ENCODE peak calls at places on chromosomes 16 and 17, in eight cellular contexts. V is IMR-90, Y is cardiac fibroblast, I is cardiac muscle cell, N is lower leg skin, S is prostate gland, O is kidney, B is astrocyte. E is an unnamed sample.

GRCh38 chr17:41959336-41960095 is 7.1 kb upstream of the CNP start:
- DNase-seq in V (peak), Y (peak), I (peak), N (no peak), S (no peak), O (peak), B (peak), E (no peak)

GRCh38 chr16:59527206-59527997 is 793.3 kb upstream of the GOT2 start:
- DNase-seq in V (peak), Y (peak), I (no peak), N (no peak), S (no peak), O (no peak), B (peak), E (no peak)

GRCh38 chr16:66344533-66345145 is 21.9 kb upstream of the CDH5 start:
- DNase-seq in V (peak), Y (peak), I (peak), N (no peak), S (no peak), O (no peak), B (no peak), E (no peak)

GRCh38 chr16:88831838-88832237 is 20.1 kb upstream of the APRT start:
- DNase-seq in V (no peak), Y (no peak), I (no peak), N (no peak), S (no peak), O (no peak), B (no peak), E (no peak)

GRCh38 chr16:68447721-68448359 is 468 bp downstream of the SMPD3 start:
- DNase-seq in V (no peak), Y (no peak), I (no peak), N (no peak), S (no peak), O (no peak), B (no peak), E (no peak)

GRCh38 chr16:11586375-11586855 is 304 bp downstream of the LITAF start:
- DNase-seq in V (no peak), Y (no peak), I (no peak), N (no peak), S (no peak), O (peak), B (no peak), E (no peak)

GRCh38 chr17:29145289-29146058 is 34.7 kb downstream of the MYO18A start:
- DNase-seq in V (peak), Y (peak), I (peak), N (no peak), S (peak), O (peak), B (peak), E (no peak)

GRCh38 chr17:8375738-8376259 is 705 bp downstream of the KRABD2 start:
- DNase-seq in V (peak), Y (no peak), I (no peak), N (no peak), S (peak), O (no peak), B (no peak), E (no peak)

GRCh38 chr16:19923396-19923795 is 38.7 kb upstream of the GPRC5B start:
- DNase-seq in V (no peak), Y (no peak), I (no peak), N (no peak), S (no peak), O (no peak), B (no peak), E (no peak)

GRCh38 chr17:77098884-77099545 is 41.8 kb upstream of the SEC14L1 start:
- DNase-seq in V (peak), Y (peak), I (no peak), N (peak), S (peak), O (no peak), B (peak), E (no peak)

GRCh38 chr17:77095461-77095860 is 45.3 kb upstream of the SEC14L1 start:
- DNase-seq in V (no peak), Y (no peak), I (no peak), N (no peak), S (no peak), O (no peak), B (no peak), E (no peak)

GRCh38 chr17:77100009-77100408 is 40.8 kb upstream of the SEC14L1 start:
- DNase-seq in V (no peak), Y (no peak), I (no peak), N (peak), S (no peak), O (peak), B (no peak), E (no peak)

GRCh38 chr17:77096570-77097214 is 44.1 kb upstream of the SEC14L1 start:
- DNase-seq in V (peak), Y (peak), I (peak), N (no peak), S (peak), O (no peak), B (peak), E (no peak)

GRCh38 chr17:77097772-77098171 is 43.0 kb upstream of the SEC14L1 start:
- DNase-seq in V (no peak), Y (no peak), I (no peak), N (no peak), S (no peak), O (no peak), B (no peak), E (no peak)
- H3K4me3 ChIP-seq in V (no peak), Y (no peak), I (no peak), N (no peak), S (no peak), O (no peak), B (no peak), E (no peak)

DNA sequence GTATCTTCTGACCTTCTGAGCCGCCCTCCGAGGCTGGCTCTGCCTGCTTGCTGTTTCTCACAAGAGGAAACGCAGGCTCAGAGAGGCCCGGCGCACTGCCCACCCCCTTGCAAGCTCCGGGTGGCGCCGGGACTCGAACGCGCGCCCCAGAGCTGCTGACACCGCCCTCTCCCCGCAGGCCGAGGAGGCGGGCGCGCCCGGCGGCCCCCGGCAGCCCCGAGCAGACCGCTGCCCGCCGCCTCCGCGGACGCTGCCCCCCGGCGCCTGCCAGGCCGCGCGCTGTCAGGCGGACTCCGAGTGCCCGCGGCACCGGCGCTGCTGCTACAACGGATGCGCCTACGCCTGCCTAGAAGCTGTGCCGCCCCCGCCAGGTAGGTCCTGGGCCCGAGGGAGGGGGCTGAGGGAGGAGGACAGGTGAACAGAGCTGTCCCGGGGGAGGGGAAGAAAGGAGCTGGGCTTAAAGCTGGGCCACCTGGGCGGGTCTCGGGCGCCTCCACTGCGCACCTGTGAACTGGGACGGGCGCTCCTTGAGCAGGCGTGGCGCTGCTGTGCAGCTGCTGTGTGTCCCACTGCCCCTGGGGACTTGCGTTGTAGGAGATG is 18.2 kb downstream of the WFDC1 start:
- DNase-seq in V (no peak), Y (no peak), I (peak), N (no peak), S (peak), O (no peak), B (no peak), E (no peak)
- H3K4me3 ChIP-seq in V (no peak), Y (no peak), I (no peak), N (no peak), S (peak), O (peak), B (no peak), E (no peak)

GRCh38 chr16:30844671-30845449 is 49.0 kb downstream of the BCL7C start:
- DNase-seq in V (peak), Y (peak), I (peak), N (peak), S (peak), O (peak), B (peak), E (peak)
- H3K4me3 ChIP-seq in V (no peak), Y (no peak), I (no peak), N (no peak), S (no peak), O (no peak), B (no peak), E (no peak)

GRCh38 chr17:1904273-1905052 is 74.7 kb downstream of the RPA1 start:
- DNase-seq in V (no peak), Y (no peak), I (peak), N (no peak), S (no peak), O (no peak), B (no peak), E (no peak)
- H3K4me3 ChIP-seq in V (no peak), Y (no peak), I (no peak), N (no peak), S (no peak), O (no peak), B (no peak), E (no peak)

DNA sequence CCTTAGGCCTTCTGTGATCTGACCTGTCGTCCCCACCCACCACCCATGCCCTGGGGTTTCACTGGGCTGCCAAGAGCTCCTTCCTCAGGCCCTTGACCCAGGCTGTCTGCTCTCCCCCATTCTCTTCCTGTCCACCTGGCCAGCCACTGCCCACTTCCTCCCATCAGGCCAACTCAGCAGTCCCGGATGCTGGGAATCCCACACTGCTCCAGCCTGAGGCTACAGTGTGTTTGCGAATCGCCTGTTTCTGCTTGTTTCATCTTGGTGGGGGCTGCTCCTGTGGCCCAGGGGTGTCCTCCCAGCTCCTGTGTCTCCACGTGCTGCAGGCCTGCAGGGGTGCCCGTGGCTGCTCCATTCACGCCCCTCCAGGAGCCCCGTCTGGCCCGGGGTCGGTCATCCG is 839 bp upstream of the METRN start:
- DNase-seq in V (no peak), Y (no peak), I (no peak), N (no peak), S (no peak), O (no peak), B (no peak), E (no peak)
- H3K4me3 ChIP-seq in V (no peak), Y (no peak), I (no peak), N (no peak), S (no peak), O (no peak), B (no peak), E (no peak)